ENCODE peak calls at places on chromosomes 13 and 19, in five cellular contexts. One of them, this sample, is unnamed.
A peak's percentile ranks its signal among the peaks of the same experiment; 100 is the strongest.

GRCh38 chr13:42996584-42996983 is 4.5 kb upstream of the EPSTI1 start:
- DNase-seq in psoas muscle: no peak
- DNase-seq in H1: no peak
- DNase-seq in ovary: no peak
- DNase-seq in dorsolateral prefrontal cortex: no peak
- DNase-seq in this sample: no peak

GRCh38 chr19:4044927-4045557 is 21.7 kb downstream of the ZBTB7A start:
- DNase-seq in psoas muscle: no peak
- DNase-seq in H1: no peak
- DNase-seq in ovary: no peak
- DNase-seq in dorsolateral prefrontal cortex: no peak
- DNase-seq in this sample: no peak

GRCh38 chr13:108959254-108959653 is 329.8 kb downstream of the MYO16 start:
- DNase-seq in psoas muscle: no peak
- DNase-seq in H1: no peak
- DNase-seq in ovary: no peak
- DNase-seq in dorsolateral prefrontal cortex: no peak
- DNase-seq in this sample: no peak

GRCh38 chr13:63024458-63024857 is 1608.8 kb upstream of the PCDH20 start:
- DNase-seq in psoas muscle: no peak
- DNase-seq in H1: no peak
- DNase-seq in ovary: no peak
- DNase-seq in dorsolateral prefrontal cortex: no peak
- DNase-seq in this sample: no peak

GRCh38 chr19:17333611-17334413 is 843 bp downstream of the ANO8 start:
- DNase-seq in psoas muscle: no peak
- DNase-seq in H1: no peak
- DNase-seq in ovary: no peak
- DNase-seq in dorsolateral prefrontal cortex: no peak
- DNase-seq in this sample: no peak

GRCh38 chr19:10565028-10565566 is 713 bp downstream of the KRI1 start:
- DNase-seq in psoas muscle: peak; percentile 52
- DNase-seq in H1: no peak
- DNase-seq in ovary: peak; percentile 42
- DNase-seq in dorsolateral prefrontal cortex: no peak
- DNase-seq in this sample: no peak

GRCh38 chr13:20285530-20285929 is 53.4 kb upstream of the GJB6 start:
- DNase-seq in psoas muscle: no peak
- DNase-seq in H1: no peak
- DNase-seq in ovary: no peak
- DNase-seq in dorsolateral prefrontal cortex: no peak
- DNase-seq in this sample: no peak

GRCh38 chr19:1016647-1017114 is 4.2 kb downstream of the TMEM259 start:
- DNase-seq in psoas muscle: no peak
- DNase-seq in H1: no peak
- DNase-seq in ovary: no peak
- DNase-seq in dorsolateral prefrontal cortex: no peak
- DNase-seq in this sample: no peak

GRCh38 chr19:39557791-39558622 is 18.0 kb upstream of the EID2 start:
- DNase-seq in psoas muscle: no peak
- DNase-seq in H1: no peak
- DNase-seq in ovary: no peak
- DNase-seq in dorsolateral prefrontal cortex: no peak
- DNase-seq in this sample: no peak

GRCh38 chr13:76637651-76638111 is 248.5 kb downstream of the KCTD12 start:
- DNase-seq in psoas muscle: no peak
- DNase-seq in H1: no peak
- DNase-seq in ovary: no peak
- DNase-seq in dorsolateral prefrontal cortex: no peak
- DNase-seq in this sample: no peak

GRCh38 chr19:45499196-45500180 is 1.2 kb downstream of the PPM1N start:
- DNase-seq in psoas muscle: peak; percentile 62
- DNase-seq in H1: peak; percentile 97
- DNase-seq in ovary: no peak
- DNase-seq in dorsolateral prefrontal cortex: no peak
- DNase-seq in this sample: no peak

GRCh38 chr13:37546087-37546486 is 52.5 kb downstream of the POSTN start:
- DNase-seq in psoas muscle: no peak
- DNase-seq in H1: no peak
- DNase-seq in ovary: no peak
- DNase-seq in dorsolateral prefrontal cortex: no peak
- DNase-seq in this sample: no peak

GRCh38 chr19:10780368-10780767 is 55.6 kb downstream of the TMED1 start:
- DNase-seq in psoas muscle: peak; percentile 61
- DNase-seq in H1: no peak
- DNase-seq in ovary: no peak
- DNase-seq in dorsolateral prefrontal cortex: no peak
- DNase-seq in this sample: no peak

GRCh38 chr13:95154441-95154886 is 146.8 kb downstream of the ABCC4 start:
- DNase-seq in psoas muscle: no peak
- DNase-seq in H1: no peak
- DNase-seq in ovary: no peak
- DNase-seq in dorsolateral prefrontal cortex: no peak
- DNase-seq in this sample: no peak

GRCh38 chr19:51712461-51713081 is 11.2 kb downstream of the HAS1 start:
- DNase-seq in psoas muscle: no peak
- DNase-seq in H1: peak; percentile 57
- DNase-seq in ovary: no peak
- DNase-seq in dorsolateral prefrontal cortex: no peak
- DNase-seq in this sample: no peak

GRCh38 chr13:52447815-52448552 is 2.5 kb downstream of the VPS36 start:
- DNase-seq in psoas muscle: no peak
- DNase-seq in H1: no peak
- DNase-seq in ovary: no peak
- DNase-seq in dorsolateral prefrontal cortex: no peak
- DNase-seq in this sample: no peak

GRCh38 chr19:28940751-28941500 is 272.0 kb downstream of the UQCRFS1 start:
- DNase-seq in psoas muscle: no peak
- DNase-seq in H1: no peak
- DNase-seq in ovary: no peak
- DNase-seq in dorsolateral prefrontal cortex: no peak
- DNase-seq in this sample: no peak

GRCh38 chr19:1758231-1758577 is 4.9 kb downstream of the ONECUT3 start:
- DNase-seq in psoas muscle: no peak
- DNase-seq in H1: no peak
- DNase-seq in ovary: no peak
- DNase-seq in dorsolateral prefrontal cortex: no peak
- DNase-seq in this sample: no peak

GRCh38 chr13:113082198-113083021 is 23.2 kb upstream of the F7 start:
- DNase-seq in psoas muscle: no peak
- DNase-seq in H1: no peak
- DNase-seq in ovary: no peak
- DNase-seq in dorsolateral prefrontal cortex: no peak
- DNase-seq in this sample: no peak

GRCh38 chr13:55627221-55627620 is 1513.5 kb upstream of the PRR20A start:
- DNase-seq in psoas muscle: no peak
- DNase-seq in H1: no peak
- DNase-seq in ovary: no peak
- DNase-seq in dorsolateral prefrontal cortex: no peak
- DNase-seq in this sample: no peak

GRCh38 chr19:2552859-2553258 is 76.9 kb downstream of the GADD45B start:
- DNase-seq in psoas muscle: no peak
- DNase-seq in H1: no peak
- DNase-seq in ovary: no peak
- DNase-seq in dorsolateral prefrontal cortex: no peak
- DNase-seq in this sample: no peak

GRCh38 chr13:42028113-42028799 is 20.2 kb upstream of the DGKH start:
- DNase-seq in psoas muscle: no peak
- DNase-seq in H1: no peak
- DNase-seq in ovary: no peak
- DNase-seq in dorsolateral prefrontal cortex: no peak
- DNase-seq in this sample: no peak

GRCh38 chr19:35828694-35829301 is 16.2 kb upstream of the PRODH2 start:
- DNase-seq in psoas muscle: peak; percentile 48
- DNase-seq in H1: no peak
- DNase-seq in ovary: peak; percentile 57
- DNase-seq in dorsolateral prefrontal cortex: peak; percentile 48
- DNase-seq in this sample: no peak

GRCh38 chr13:95235944-95236343 is 65.3 kb downstream of the ABCC4 start:
- DNase-seq in psoas muscle: no peak
- DNase-seq in H1: no peak
- DNase-seq in ovary: no peak
- DNase-seq in dorsolateral prefrontal cortex: no peak
- DNase-seq in this sample: no peak

GRCh38 chr19:7292950-7293794 is 1.0 kb downstream of the INSR start:
- DNase-seq in psoas muscle: peak; percentile 54
- DNase-seq in H1: no peak
- DNase-seq in ovary: peak; percentile 53
- DNase-seq in dorsolateral prefrontal cortex: peak; percentile 53
- DNase-seq in this sample: no peak

GRCh38 chr19:31139871-31140505 is 209.2 kb downstream of the TSHZ3 start:
- DNase-seq in psoas muscle: no peak
- DNase-seq in H1: no peak
- DNase-seq in ovary: no peak
- DNase-seq in dorsolateral prefrontal cortex: no peak
- DNase-seq in this sample: peak; percentile 86

GRCh38 chr13:28489975-28490550 is 4.9 kb downstream of the FLT1 start:
- DNase-seq in psoas muscle: no peak
- DNase-seq in H1: no peak
- DNase-seq in ovary: no peak
- DNase-seq in dorsolateral prefrontal cortex: no peak
- DNase-seq in this sample: no peak

GRCh38 chr13:44932850-44933251 is 56.4 kb downstream of the NUFIP1 start:
- DNase-seq in psoas muscle: no peak
- DNase-seq in H1: no peak
- DNase-seq in ovary: no peak
- DNase-seq in dorsolateral prefrontal cortex: no peak
- DNase-seq in this sample: peak; percentile 33

GRCh38 chr19:38032151-38032550 is 125.1 kb downstream of the SIPA1L3 start:
- DNase-seq in psoas muscle: no peak
- DNase-seq in H1: no peak
- DNase-seq in ovary: no peak
- DNase-seq in dorsolateral prefrontal cortex: no peak
- DNase-seq in this sample: peak; percentile 48

GRCh38 chr19:38033658-38034150 is 126.7 kb downstream of the SIPA1L3 start:
- DNase-seq in psoas muscle: no peak
- DNase-seq in H1: peak; percentile 25
- DNase-seq in ovary: no peak
- DNase-seq in dorsolateral prefrontal cortex: no peak
- DNase-seq in this sample: no peak

GRCh38 chr19:38035515-38036495 is 128.8 kb downstream of the SIPA1L3 start:
- DNase-seq in psoas muscle: no peak
- DNase-seq in H1: no peak
- DNase-seq in ovary: no peak
- DNase-seq in dorsolateral prefrontal cortex: no peak
- DNase-seq in this sample: no peak

GRCh38 chr19:38032951-38033350 is 125.9 kb downstream of the SIPA1L3 start:
- DNase-seq in psoas muscle: no peak
- DNase-seq in H1: no peak
- DNase-seq in ovary: no peak
- DNase-seq in dorsolateral prefrontal cortex: no peak
- DNase-seq in this sample: no peak

GRCh38 chr19:38034153-38034835 is 127.3 kb downstream of the SIPA1L3 start:
- DNase-seq in psoas muscle: no peak
- DNase-seq in H1: no peak
- DNase-seq in ovary: no peak
- DNase-seq in dorsolateral prefrontal cortex: no peak
- DNase-seq in this sample: no peak
- H3K4me3 ChIP-seq in psoas muscle: no peak overlapping the region
- H3K4me3 ChIP-seq in H1: no peak overlapping the region
- H3K4me3 ChIP-seq in ovary: no peak overlapping the region
- H3K4me3 ChIP-seq in dorsolateral prefrontal cortex: no peak overlapping the region
- H3K4me3 ChIP-seq in this sample: no peak overlapping the region

GRCh38 chr13:39051157-39051556 is 12.9 kb downstream of the NHLRC3 start:
- DNase-seq in psoas muscle: no peak
- DNase-seq in H1: no peak
- DNase-seq in ovary: no peak
- DNase-seq in dorsolateral prefrontal cortex: no peak
- DNase-seq in this sample: no peak
- TF ChIP-seq CTCF in psoas muscle: peak; percentile 43
- TF ChIP-seq CTCF in H1: no peak
- TF ChIP-seq CTCF in ovary: no peak
- TF ChIP-seq CTCF in dorsolateral prefrontal cortex: peak; percentile 69
- TF ChIP-seq CTCF in this sample: peak; percentile 54

GRCh38 chr19:18789422-18789832 is 1.7 kb downstream of the COMP start:
- DNase-seq in psoas muscle: no peak
- DNase-seq in H1: no peak
- DNase-seq in ovary: no peak
- DNase-seq in dorsolateral prefrontal cortex: no peak
- DNase-seq in this sample: no peak

GRCh38 chr19:18788782-18789421 is 2.2 kb downstream of the COMP start:
- DNase-seq in psoas muscle: no peak
- DNase-seq in H1: no peak
- DNase-seq in ovary: no peak
- DNase-seq in dorsolateral prefrontal cortex: no peak
- DNase-seq in this sample: no peak

GRCh38 chr19:18789883-18790565 is 1.1 kb downstream of the COMP start:
- DNase-seq in psoas muscle: peak; percentile 64
- DNase-seq in H1: peak; percentile 27
- DNase-seq in ovary: no peak
- DNase-seq in dorsolateral prefrontal cortex: no peak
- DNase-seq in this sample: no peak

GRCh38 chr19:18791315-18791678 is 192 bp upstream of the COMP start:
- DNase-seq in psoas muscle: no peak
- DNase-seq in H1: no peak
- DNase-seq in ovary: no peak
- DNase-seq in dorsolateral prefrontal cortex: no peak
- DNase-seq in this sample: no peak

GRCh38 chr19:18790566-18791314 is at the start of gene COMP:
- DNase-seq in psoas muscle: no peak
- DNase-seq in H1: no peak
- DNase-seq in ovary: no peak
- DNase-seq in dorsolateral prefrontal cortex: no peak
- DNase-seq in this sample: no peak
- H3K4me3 ChIP-seq in psoas muscle: peak within 1 kb of the TSS; percentile 49
- H3K4me3 ChIP-seq in H1: peak within 1 kb of the TSS; percentile 15
- H3K4me3 ChIP-seq in ovary: peak within 1 kb of the TSS; percentile 11
- H3K4me3 ChIP-seq in dorsolateral prefrontal cortex: no peak within 1 kb of the TSS
- H3K4me3 ChIP-seq in this sample: no peak within 1 kb of the TSS

GRCh38 chr19:42325896-42326771 is 699 bp downstream of the MEGF8 start:
- DNase-seq in psoas muscle: peak; percentile 41
- DNase-seq in H1: no peak
- DNase-seq in ovary: no peak
- DNase-seq in dorsolateral prefrontal cortex: no peak
- DNase-seq in this sample: no peak
- TF ChIP-seq CTCF in psoas muscle: peak; percentile 9
- TF ChIP-seq CTCF in H1: no peak
- TF ChIP-seq CTCF in ovary: no peak
- TF ChIP-seq CTCF in dorsolateral prefrontal cortex: no peak
- TF ChIP-seq CTCF in this sample: peak; percentile 9

GRCh38 chr13:106143930-106144709 is 391.3 kb downstream of the EFNB2 start:
- DNase-seq in psoas muscle: no peak
- DNase-seq in H1: no peak
- DNase-seq in ovary: no peak
- DNase-seq in dorsolateral prefrontal cortex: no peak
- DNase-seq in this sample: no peak
- H3K4me3 ChIP-seq in psoas muscle: no peak overlapping the region
- H3K4me3 ChIP-seq in H1: no peak overlapping the region
- H3K4me3 ChIP-seq in ovary: no peak overlapping the region
- H3K4me3 ChIP-seq in dorsolateral prefrontal cortex: no peak overlapping the region
- H3K4me3 ChIP-seq in this sample: no peak overlapping the region